ENCODE peak calls at places on chromosomes 16 and 17, in four cellular contexts. One of them, this sample, is unnamed.

GRCh38 chr16:85037050-85037410 is 9.4 kb downstream of the KIAA0513 start:
- DNase-seq in Caco-2: no peak
- DNase-seq in cardiac muscle cell: no peak
- DNase-seq in CD4-positive, alpha-beta memory T cell: no peak
- DNase-seq in this sample: no peak

GRCh38 chr17:17809527-17810373 is 27.0 kb downstream of the SREBF1 start:
- DNase-seq in Caco-2: no peak
- DNase-seq in cardiac muscle cell: peak; percentile 79
- DNase-seq in CD4-positive, alpha-beta memory T cell: no peak
- DNase-seq in this sample: no peak

GRCh38 chr16:88792668-88793587 is 7.9 kb upstream of the PIEZO1 start:
- DNase-seq in Caco-2: no peak
- DNase-seq in cardiac muscle cell: no peak
- DNase-seq in CD4-positive, alpha-beta memory T cell: no peak
- DNase-seq in this sample: no peak

GRCh38 chr16:75019007-75019406 is 20.2 kb downstream of the ZNRF1 start:
- DNase-seq in Caco-2: no peak
- DNase-seq in cardiac muscle cell: no peak
- DNase-seq in CD4-positive, alpha-beta memory T cell: no peak
- DNase-seq in this sample: no peak

GRCh38 chr17:80512233-80512632 is 32.4 kb upstream of the RPTOR start:
- DNase-seq in Caco-2: no peak
- DNase-seq in cardiac muscle cell: no peak
- DNase-seq in CD4-positive, alpha-beta memory T cell: no peak
- DNase-seq in this sample: no peak

GRCh38 chr17:82385559-82386255 is 14.1 kb downstream of the UTS2R start:
- DNase-seq in Caco-2: no peak
- DNase-seq in cardiac muscle cell: no peak
- DNase-seq in CD4-positive, alpha-beta memory T cell: no peak
- DNase-seq in this sample: no peak

GRCh38 chr17:1709403-1709891 is 730 bp downstream of the TLCD2 start:
- DNase-seq in Caco-2: peak; percentile 45
- DNase-seq in cardiac muscle cell: no peak
- DNase-seq in CD4-positive, alpha-beta memory T cell: no peak
- DNase-seq in this sample: no peak

GRCh38 chr16:82943371-82943770 is 316.6 kb downstream of the CDH13 start:
- DNase-seq in Caco-2: no peak
- DNase-seq in cardiac muscle cell: no peak
- DNase-seq in CD4-positive, alpha-beta memory T cell: no peak
- DNase-seq in this sample: no peak

GRCh38 chr17:55308613-55309332 is 44.0 kb downstream of the HLF start:
- DNase-seq in Caco-2: no peak
- DNase-seq in cardiac muscle cell: no peak
- DNase-seq in CD4-positive, alpha-beta memory T cell: no peak
- DNase-seq in this sample: no peak

GRCh38 chr16:89489040-89489721 is 1.2 kb downstream of the ANKRD11 start:
- DNase-seq in Caco-2: peak; percentile 90
- DNase-seq in cardiac muscle cell: peak; percentile 74
- DNase-seq in CD4-positive, alpha-beta memory T cell: peak; percentile 91
- DNase-seq in this sample: peak; percentile 91

GRCh38 chr16:55661842-55662479 is 6.2 kb downstream of the SLC6A2 start:
- DNase-seq in Caco-2: no peak
- DNase-seq in cardiac muscle cell: no peak
- DNase-seq in CD4-positive, alpha-beta memory T cell: no peak
- DNase-seq in this sample: no peak

GRCh38 chr17:57679906-57680695 is 65.0 kb downstream of the CCDC182 start:
- DNase-seq in Caco-2: no peak
- DNase-seq in cardiac muscle cell: no peak
- DNase-seq in CD4-positive, alpha-beta memory T cell: no peak
- DNase-seq in this sample: no peak

GRCh38 chr16:8113843-8114242 is 476.5 kb downstream of the TMEM114 start:
- DNase-seq in Caco-2: no peak
- DNase-seq in cardiac muscle cell: no peak
- DNase-seq in CD4-positive, alpha-beta memory T cell: no peak
- DNase-seq in this sample: no peak

GRCh38 chr17:72390675-72391501 is 270.1 kb downstream of the SOX9 start:
- DNase-seq in Caco-2: no peak
- DNase-seq in cardiac muscle cell: no peak
- DNase-seq in CD4-positive, alpha-beta memory T cell: no peak
- DNase-seq in this sample: no peak

GRCh38 chr17:35241520-35241919 is 1.4 kb upstream of the SLFN5 start:
- DNase-seq in Caco-2: no peak
- DNase-seq in cardiac muscle cell: no peak
- DNase-seq in CD4-positive, alpha-beta memory T cell: peak; percentile 19
- DNase-seq in this sample: no peak

GRCh38 chr16:21190599-21190998 is 20.8 kb downstream of the ZP2 start:
- DNase-seq in Caco-2: no peak
- DNase-seq in cardiac muscle cell: no peak
- DNase-seq in CD4-positive, alpha-beta memory T cell: no peak
- DNase-seq in this sample: no peak

GRCh38 chr16:74297296-74297665 is 667 bp downstream of the PSMD7 start:
- DNase-seq in Caco-2: peak; percentile 49
- DNase-seq in cardiac muscle cell: peak; percentile 11
- DNase-seq in CD4-positive, alpha-beta memory T cell: peak; percentile 14
- DNase-seq in this sample: peak; percentile 42

GRCh38 chr16:82772215-82772614 is 145.4 kb downstream of the CDH13 start:
- DNase-seq in Caco-2: no peak
- DNase-seq in cardiac muscle cell: no peak
- DNase-seq in CD4-positive, alpha-beta memory T cell: no peak
- DNase-seq in this sample: no peak

GRCh38 chr17:44565866-44566443 is 8.7 kb downstream of the FZD2 start:
- DNase-seq in Caco-2: no peak
- DNase-seq in cardiac muscle cell: no peak
- DNase-seq in CD4-positive, alpha-beta memory T cell: no peak
- DNase-seq in this sample: no peak

GRCh38 chr17:7590743-7591142 is 849 bp upstream of the SOX15 start:
- DNase-seq in Caco-2: no peak
- DNase-seq in cardiac muscle cell: no peak
- DNase-seq in CD4-positive, alpha-beta memory T cell: no peak
- DNase-seq in this sample: no peak

GRCh38 chr17:29579866-29580771 is 9.3 kb downstream of the GIT1 start:
- DNase-seq in Caco-2: peak; percentile 84
- DNase-seq in cardiac muscle cell: peak; percentile 78
- DNase-seq in CD4-positive, alpha-beta memory T cell: peak; percentile 88
- DNase-seq in this sample: peak; percentile 85

GRCh38 chr17:562174-562573 is 152.5 kb downstream of the VPS53 start:
- DNase-seq in Caco-2: no peak
- DNase-seq in cardiac muscle cell: no peak
- DNase-seq in CD4-positive, alpha-beta memory T cell: no peak
- DNase-seq in this sample: no peak

GRCh38 chr16:30149250-30149885 is 26.3 kb upstream of the MAPK3 start:
- DNase-seq in Caco-2: no peak
- DNase-seq in cardiac muscle cell: no peak
- DNase-seq in CD4-positive, alpha-beta memory T cell: no peak
- DNase-seq in this sample: no peak

GRCh38 chr16:54080524-54081008 is 206.0 kb downstream of the IRX3 start:
- DNase-seq in Caco-2: no peak
- DNase-seq in cardiac muscle cell: no peak
- DNase-seq in CD4-positive, alpha-beta memory T cell: no peak
- DNase-seq in this sample: no peak

GRCh38 chr16:28166394-28167208 is 45.2 kb downstream of the XPO6 start:
- DNase-seq in Caco-2: no peak
- DNase-seq in cardiac muscle cell: no peak
- DNase-seq in CD4-positive, alpha-beta memory T cell: no peak
- DNase-seq in this sample: no peak

GRCh38 chr17:11668633-11669032 is 70.4 kb downstream of the DNAH9 start:
- DNase-seq in Caco-2: no peak
- DNase-seq in cardiac muscle cell: no peak
- DNase-seq in CD4-positive, alpha-beta memory T cell: no peak
- DNase-seq in this sample: no peak

GRCh38 chr16:11004351-11004750 is 60.0 kb downstream of the CLEC16A start:
- DNase-seq in Caco-2: no peak
- DNase-seq in cardiac muscle cell: no peak
- DNase-seq in CD4-positive, alpha-beta memory T cell: no peak
- DNase-seq in this sample: no peak

GRCh38 chr16:20735504-20735903 is 6.1 kb downstream of the THUMPD1 start:
- DNase-seq in Caco-2: no peak
- DNase-seq in cardiac muscle cell: no peak
- DNase-seq in CD4-positive, alpha-beta memory T cell: no peak
- DNase-seq in this sample: no peak

GRCh38 chr17:79549111-79549915 is 61.5 kb downstream of the RBFOX3 start:
- DNase-seq in Caco-2: no peak
- DNase-seq in cardiac muscle cell: no peak
- DNase-seq in CD4-positive, alpha-beta memory T cell: no peak
- DNase-seq in this sample: no peak

GRCh38 chr16:72291121-72291520 is 119.2 kb upstream of the PMFBP1 start:
- DNase-seq in Caco-2: no peak
- DNase-seq in cardiac muscle cell: no peak
- DNase-seq in CD4-positive, alpha-beta memory T cell: no peak
- DNase-seq in this sample: no peak

GRCh38 chr16:66311306-66311705 is 55.2 kb upstream of the CDH5 start:
- DNase-seq in Caco-2: no peak
- DNase-seq in cardiac muscle cell: no peak
- DNase-seq in CD4-positive, alpha-beta memory T cell: no peak
- DNase-seq in this sample: no peak
- H3K27me3 ChIP-seq in Caco-2: peaks cover 2% of the 10 kb centered on the region
- H3K27me3 ChIP-seq in cardiac muscle cell: no peaks in the 10 kb centered on the region
- H3K27me3 ChIP-seq in CD4-positive, alpha-beta memory T cell: no peaks in the 10 kb centered on the region
- H3K27me3 ChIP-seq in this sample: peaks cover 18% of the 10 kb centered on the region

GRCh38 chr17:48503747-48504146 is 27.1 kb downstream of the HOXB1 start:
- DNase-seq in Caco-2: no peak
- DNase-seq in cardiac muscle cell: peak; percentile 95
- DNase-seq in CD4-positive, alpha-beta memory T cell: no peak
- DNase-seq in this sample: no peak

GRCh38 chr17:48499743-48500434 is 30.9 kb downstream of the HOXB1 start:
- DNase-seq in Caco-2: peak; percentile 41
- DNase-seq in cardiac muscle cell: no peak
- DNase-seq in CD4-positive, alpha-beta memory T cell: no peak
- DNase-seq in this sample: no peak

GRCh38 chr17:48500435-48501426 is 30.1 kb downstream of the HOXB1 start:
- DNase-seq in Caco-2: peak; percentile 48
- DNase-seq in cardiac muscle cell: peak; percentile 95
- DNase-seq in CD4-positive, alpha-beta memory T cell: no peak
- DNase-seq in this sample: no peak

GRCh38 chr17:48502901-48503300 is 27.9 kb downstream of the HOXB1 start:
- DNase-seq in Caco-2: no peak
- DNase-seq in cardiac muscle cell: peak; percentile 35
- DNase-seq in CD4-positive, alpha-beta memory T cell: no peak
- DNase-seq in this sample: no peak

DNA sequence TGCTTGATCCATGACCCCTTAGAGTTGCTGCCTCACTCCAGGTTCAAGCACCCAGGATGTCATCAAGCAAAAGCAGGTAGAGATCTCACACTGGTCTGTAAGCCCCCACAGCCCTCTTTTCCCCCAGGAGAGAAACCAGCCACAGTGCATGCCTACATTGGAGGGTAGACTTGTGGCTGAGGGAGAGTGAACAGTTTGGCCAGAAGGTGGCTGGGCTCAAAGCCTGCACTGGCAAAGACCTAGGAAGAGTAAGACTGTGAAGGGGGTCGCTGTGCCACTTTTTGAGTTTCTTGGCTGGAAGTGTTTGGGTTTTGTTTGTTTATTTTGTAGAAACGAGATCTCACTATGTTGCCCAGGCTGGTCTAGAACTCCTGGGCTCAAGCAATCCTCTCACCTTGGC is 28.5 kb downstream of the HOXB1 start:
- DNase-seq in Caco-2: no peak
- DNase-seq in cardiac muscle cell: no peak
- DNase-seq in CD4-positive, alpha-beta memory T cell: no peak
- DNase-seq in this sample: no peak
- H3K4me1 ChIP-seq in Caco-2: peaks cover 39% of the 10 kb centered on the region
- H3K4me1 ChIP-seq in cardiac muscle cell: peaks cover 77% of the 10 kb centered on the region
- H3K4me1 ChIP-seq in CD4-positive, alpha-beta memory T cell: peaks cover 9% of the 10 kb centered on the region
- H3K4me1 ChIP-seq in this sample: no peaks in the 10 kb centered on the region

GRCh38 chr17:74466785-74467158 is 338 bp downstream of the CD300A start:
- DNase-seq in Caco-2: no peak
- DNase-seq in cardiac muscle cell: no peak
- DNase-seq in CD4-positive, alpha-beta memory T cell: no peak
- DNase-seq in this sample: peak; percentile 69
- H3K27me3 ChIP-seq in Caco-2: no peaks in the 10 kb centered on the region
- H3K27me3 ChIP-seq in cardiac muscle cell: peaks cover 15% of the 10 kb centered on the region
- H3K27me3 ChIP-seq in CD4-positive, alpha-beta memory T cell: no peaks in the 10 kb centered on the region
- H3K27me3 ChIP-seq in this sample: peaks cover 31% of the 10 kb centered on the region

GRCh38 chr16:57805176-57805575 is 2.9 kb upstream of the KIFC3 start:
- DNase-seq in Caco-2: no peak
- DNase-seq in cardiac muscle cell: no peak
- DNase-seq in CD4-positive, alpha-beta memory T cell: no peak
- DNase-seq in this sample: no peak

GRCh38 chr16:57801856-57802634 is at the start of gene KIFC3:
- DNase-seq in Caco-2: peak; percentile 94
- DNase-seq in cardiac muscle cell: peak; percentile 80
- DNase-seq in CD4-positive, alpha-beta memory T cell: peak; percentile 53
- DNase-seq in this sample: peak; percentile 32

GRCh38 chr16:57803413-57803990 is 1.2 kb upstream of the KIFC3 start:
- DNase-seq in Caco-2: no peak
- DNase-seq in cardiac muscle cell: peak; percentile 77
- DNase-seq in CD4-positive, alpha-beta memory T cell: no peak
- DNase-seq in this sample: no peak

GRCh38 chr16:57802635-57803412 is 533 bp upstream of the KIFC3 start:
- DNase-seq in Caco-2: peak; percentile 56
- DNase-seq in cardiac muscle cell: no peak
- DNase-seq in CD4-positive, alpha-beta memory T cell: no peak
- DNase-seq in this sample: no peak

DNA sequence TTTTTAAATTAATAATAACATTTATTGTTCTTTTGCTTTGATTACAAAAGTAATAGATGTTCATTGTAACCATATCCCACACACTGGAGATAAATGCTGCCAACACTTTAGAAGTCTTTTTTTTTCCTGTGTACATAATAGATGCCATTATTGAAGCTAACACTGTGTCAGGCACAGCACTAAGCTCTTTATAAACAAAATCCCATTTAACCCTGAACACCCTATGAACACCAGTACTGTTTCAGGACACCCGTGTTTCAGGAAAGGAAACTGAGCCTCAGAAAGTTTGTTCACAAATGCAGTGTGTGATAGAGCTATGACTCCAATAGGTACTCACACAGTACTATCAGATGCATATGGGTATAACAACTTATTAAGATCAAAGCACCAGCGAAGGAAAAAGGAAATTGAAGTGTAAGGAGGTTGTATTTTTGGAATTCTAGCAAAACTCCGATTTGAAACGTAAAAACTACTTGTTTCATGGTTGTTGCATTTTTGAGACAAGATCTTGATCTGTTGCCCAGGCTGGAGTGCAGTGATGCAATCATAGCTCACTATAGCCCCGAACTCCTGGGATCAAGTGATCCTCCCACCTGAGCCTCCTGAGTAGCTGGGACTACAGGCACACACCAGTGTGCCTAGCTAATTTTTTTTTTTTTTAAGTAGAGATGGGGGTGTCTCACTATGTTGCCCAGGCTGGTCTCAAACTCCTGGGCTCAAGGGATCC is 2.0 kb upstream of the KIFC3 start:
- DNase-seq in Caco-2: no peak
- DNase-seq in cardiac muscle cell: no peak
- DNase-seq in CD4-positive, alpha-beta memory T cell: no peak
- DNase-seq in this sample: no peak
- H3K4me1 ChIP-seq in Caco-2: peaks cover 80% of the 10 kb centered on the region
- H3K4me1 ChIP-seq in cardiac muscle cell: peaks cover 35% of the 10 kb centered on the region
- H3K4me1 ChIP-seq in CD4-positive, alpha-beta memory T cell: peaks cover 46% of the 10 kb centered on the region
- H3K4me1 ChIP-seq in this sample: peaks cover 31% of the 10 kb centered on the region

GRCh38 chr16:79707867-79708266 is 107.3 kb upstream of the MAF start:
- DNase-seq in Caco-2: no peak
- DNase-seq in cardiac muscle cell: no peak
- DNase-seq in CD4-positive, alpha-beta memory T cell: no peak
- DNase-seq in this sample: no peak
- H3K27me3 ChIP-seq in Caco-2: no peaks in the 10 kb centered on the region
- H3K27me3 ChIP-seq in cardiac muscle cell: no peaks in the 10 kb centered on the region
- H3K27me3 ChIP-seq in CD4-positive, alpha-beta memory T cell: no peaks in the 10 kb centered on the region
- H3K27me3 ChIP-seq in this sample: no peaks in the 10 kb centered on the region

GRCh38 chr16:2499890-2500633 is 13.7 kb upstream of the ATP6V0C start:
- DNase-seq in Caco-2: no peak
- DNase-seq in cardiac muscle cell: no peak
- DNase-seq in CD4-positive, alpha-beta memory T cell: no peak
- DNase-seq in this sample: no peak
- H3K4me1 ChIP-seq in Caco-2: peaks cover 8% of the 10 kb centered on the region
- H3K4me1 ChIP-seq in cardiac muscle cell: peaks cover 9% of the 10 kb centered on the region
- H3K4me1 ChIP-seq in CD4-positive, alpha-beta memory T cell: no peaks in the 10 kb centered on the region
- H3K4me1 ChIP-seq in this sample: peaks cover 11% of the 10 kb centered on the region